ENCODE peak calls at places on chromosomes 3 and 15, in eight cellular contexts. P is glutamatergic neuron, G is WTC11, A is natural killer cell, D is cardiac fibroblast, V is mucosa of descending colon, I is esophagus muscularis mucosa, J is heart left ventricle. U is an unnamed sample.

GRCh38 chr15:40161693-40162401 is 978 bp downstream of the BUB1B start:
- DNase-seq in P (no peak), G (no peak), A (no peak), D (peak), V (no peak), I (peak), J (no peak), U (no peak)

GRCh38 chr15:68154923-68155559 is 50.1 kb downstream of the CALML4 start:
- DNase-seq in P (peak), G (peak), A (no peak), D (peak), V (no peak), I (no peak), J (no peak), U (no peak)

GRCh38 chr3:192930585-192930984 is 12.9 kb upstream of the MB21D2 start:
- DNase-seq in P (no peak), G (no peak), A (no peak), D (no peak), V (no peak), I (no peak), J (no peak), U (no peak)

GRCh38 chr3:138027821-138028220 is 17.9 kb downstream of the CLDN18 start:
- DNase-seq in P (no peak), G (no peak), A (no peak), D (no peak), V (no peak), I (no peak), J (no peak), U (no peak)

GRCh38 chr15:66919421-66919820 is 146.0 kb upstream of the SMAD3 start:
- DNase-seq in P (no peak), G (no peak), A (no peak), D (no peak), V (no peak), I (no peak), J (no peak), U (no peak)

GRCh38 chr3:47954562-47954961 is 61.7 kb downstream of the MAP4 start:
- DNase-seq in P (no peak), G (no peak), A (no peak), D (no peak), V (no peak), I (no peak), J (no peak), U (no peak)

GRCh38 chr3:51946796-51947195 is 4.6 kb downstream of the PARP3 start:
- DNase-seq in P (peak), G (no peak), A (no peak), D (no peak), V (no peak), I (no peak), J (peak), U (no peak)

GRCh38 chr3:115146418-115147328 is at the start of gene ZBTB20:
- DNase-seq in P (peak), G (peak), A (peak), D (peak), V (peak), I (peak), J (peak), U (peak)

GRCh38 chr3:141840737-141841544 is 35.5 kb upstream of the ATP1B3 start:
- DNase-seq in P (no peak), G (no peak), A (no peak), D (peak), V (no peak), I (no peak), J (no peak), U (no peak)

GRCh38 chr3:195137638-195138588 is 133.0 kb downstream of the XXYLT1 start:
- DNase-seq in P (no peak), G (no peak), A (no peak), D (no peak), V (no peak), I (no peak), J (no peak), U (no peak)

DNA sequence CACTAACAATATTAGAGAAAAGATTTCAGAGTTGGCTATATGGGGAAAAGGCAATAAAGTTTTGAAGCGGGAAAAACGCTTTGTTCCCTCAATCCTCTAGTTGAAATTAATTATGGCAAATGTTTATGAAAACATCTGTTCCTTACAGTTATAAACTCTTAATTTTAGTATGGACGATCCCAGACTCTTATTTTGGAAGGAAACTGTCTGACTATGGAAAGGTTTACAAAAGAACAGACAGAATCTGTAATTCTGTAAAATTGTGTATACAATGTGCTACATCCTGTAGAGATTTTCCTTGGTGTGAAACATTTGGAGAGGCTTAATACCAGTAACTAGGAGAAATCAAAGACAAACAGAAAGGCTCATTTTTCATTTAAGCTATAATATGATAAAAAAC is 311.9 kb downstream of the TBC1D5 start:
- DNase-seq in P (no peak), G (no peak), A (no peak), D (peak), V (no peak), I (no peak), J (no peak), U (no peak)
- TF ChIP-seq CTCF in P (no peak), G (no peak), A (no peak), D (no peak), V (no peak), I (no peak), J (no peak), U (no peak)

GRCh38 chr3:16130066-16130465 is 44.4 kb upstream of the GALNT15 start:
- DNase-seq in P (no peak), G (no peak), A (no peak), D (peak), V (no peak), I (no peak), J (no peak), U (no peak)
- TF ChIP-seq CTCF in P (no peak), G (no peak), A (no peak), D (no peak), V (no peak), I (no peak), J (no peak), U (no peak)

DNA sequence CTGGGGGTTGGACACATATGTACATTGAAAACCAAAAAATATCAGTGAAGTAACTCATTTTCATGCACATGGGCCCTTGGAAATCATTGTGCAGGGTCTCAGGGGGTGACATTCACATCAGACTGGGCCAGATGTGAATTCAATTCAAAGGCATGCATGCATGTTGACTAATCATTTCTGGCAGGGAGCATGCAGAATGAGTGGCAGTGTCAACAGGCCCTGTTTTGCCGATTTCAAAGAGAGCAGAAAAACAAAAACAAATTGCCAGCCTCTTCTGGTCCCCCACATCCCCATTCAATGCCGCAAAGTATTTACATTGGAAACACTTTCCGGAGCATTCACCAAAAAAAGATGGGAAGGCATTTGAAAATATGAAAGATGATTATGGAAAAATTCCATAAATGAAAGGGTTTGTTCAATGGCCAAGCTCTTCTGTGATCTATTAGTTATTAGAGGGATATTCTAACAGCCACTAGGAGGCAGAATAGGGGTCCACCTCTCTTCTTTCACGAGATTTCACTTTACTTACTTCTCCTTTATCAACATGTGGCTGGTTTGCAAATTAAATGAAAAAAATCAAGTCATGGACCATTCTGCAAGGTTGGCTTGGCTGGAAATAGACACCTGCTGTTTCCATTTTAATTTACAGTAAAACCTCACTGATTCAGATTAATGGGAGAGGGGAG is 119.9 kb upstream of the FEZF2 start:
- DNase-seq in P (no peak), G (no peak), A (no peak), D (peak), V (no peak), I (no peak), J (no peak), U (no peak)
- TF ChIP-seq CTCF in P (peak), G (peak), A (no peak), D (peak), V (no peak), I (no peak), J (no peak), U (peak)

GRCh38 chr15:99253381-99254090 is 2.3 kb downstream of the LRRC28 start:
- DNase-seq in P (no peak), G (no peak), A (no peak), D (peak), V (no peak), I (no peak), J (no peak), U (no peak)
- TF ChIP-seq CTCF in P (no peak), G (no peak), A (no peak), D (no peak), V (no peak), I (no peak), J (no peak), U (no peak)

GRCh38 chr15:52254331-52254730 is 41.3 kb downstream of the MYO5C start:
- DNase-seq in P (no peak), G (no peak), A (no peak), D (peak), V (no peak), I (no peak), J (no peak), U (peak)
- TF ChIP-seq CTCF in P (no peak), G (no peak), A (no peak), D (no peak), V (no peak), I (no peak), J (no peak), U (no peak)

U was measured in HL-60.